ENCODE peak calls at places on chromosomes 13 and 19, in four cellular contexts. S is heart right ventricle, J is fibroblast of villous mesenchyme, Z is GM12865. T is an unnamed sample.

GRCh38 chr19:7552781-7553180 is 17.3 kb downstream of the PNPLA6 start:
- DNase-seq in Z (peak), J (no peak), S (no peak), T (no peak)

GRCh38 chr19:47663911-47664771 is 49.1 kb upstream of the EHD2 start:
- DNase-seq in S (no peak), J (peak), Z (no peak), T (peak)

GRCh38 chr19:43432866-43433673 is 18.4 kb downstream of the TEX101 start:
- DNase-seq in J (peak), S (peak), Z (peak), T (peak)

GRCh38 chr19:3413796-3414327 is 47.5 kb downstream of the NFIC start:
- DNase-seq in Z (no peak), S (no peak), J (peak), T (no peak)

GRCh38 chr19:40257096-40257517 is 28.0 kb downstream of the AKT2 start:
- DNase-seq in Z (no peak), S (peak), J (no peak), T (no peak)

GRCh38 chr13:25046985-25047660 is 48.8 kb upstream of the PABPC3 start:
- DNase-seq in Z (no peak), S (no peak), J (peak), T (no peak)

GRCh38 chr13:22801402-22802003 is 379.3 kb upstream of the SGCG start:
- DNase-seq in Z (peak), S (no peak), J (peak), T (peak)

GRCh38 chr19:49669511-49669910 is 3.8 kb downstream of the BCL2L12 start:
- DNase-seq in S (no peak), Z (no peak), J (no peak), T (peak)

GRCh38 chr13:51659276-51660127 is 75.2 kb downstream of the WDFY2 start:
- DNase-seq in Z (no peak), J (no peak), S (no peak), T (no peak)

GRCh38 chr19:18883530-18884304 is 12.2 kb downstream of the CERS1 start:
- DNase-seq in S (no peak), J (no peak), Z (no peak), T (no peak)

GRCh38 chr19:49718991-49719390 is 28.1 kb downstream of the CPT1C start:
- DNase-seq in S (no peak), J (no peak), Z (no peak), T (no peak)

GRCh38 chr19:48127561-48127960 is 16.9 kb upstream of the PLA2G4C start:
- DNase-seq in J (no peak), S (no peak), Z (no peak), T (no peak)

GRCh38 chr13:85930108-85930507 is 130.9 kb upstream of the SLITRK6 start:
- DNase-seq in Z (no peak), J (no peak), S (no peak), T (no peak)

GRCh38 chr19:47813304-47813994 is 8.3 kb upstream of the CRX start:
- DNase-seq in J (peak), S (peak), Z (peak), T (peak)

GRCh38 chr13:57629391-57629804 is 2.1 kb upstream of the PCDH17 start:
- DNase-seq in Z (no peak), J (no peak), S (peak), T (no peak)

GRCh38 chr13:45280751-45281634 is 60.0 kb downstream of the TPT1 start:
- DNase-seq in S (peak), J (peak), Z (peak), T (peak)

GRCh38 chr19:58544591-58545285 is 874 bp downstream of the TRIM28 start:
- DNase-seq in S (peak), J (peak), Z (peak), T (no peak)

GRCh38 chr13:55038230-55038629 is 2009.6 kb downstream of the OLFM4 start:
- DNase-seq in Z (no peak), J (no peak), S (no peak), T (no peak)

GRCh38 chr19:11325544-11325943 is 13.9 kb downstream of the RAB3D start:
- DNase-seq in Z (no peak), J (no peak), S (no peak), T (no peak)

GRCh38 chr13:113489171-113489548 is 1.4 kb downstream of the DCUN1D2 start:
- DNase-seq in S (no peak), Z (no peak), J (no peak), T (no peak)

GRCh38 chr19:13098291-13099072 is 4.2 kb downstream of the LYL1 start:
- DNase-seq in Z (no peak), S (peak), J (peak), T (peak)

GRCh38 chr19:18629166-18630088 is 7.4 kb upstream of the KLHL26 start:
- DNase-seq in Z (no peak), S (peak), J (peak), T (no peak)

GRCh38 chr13:58744686-58745085 is 1113.1 kb downstream of the PCDH17 start:
- DNase-seq in Z (no peak), J (no peak), S (no peak), T (no peak)

GRCh38 chr19:10329555-10329954 is 3.8 kb downstream of the RAVER1 start:
- DNase-seq in Z (no peak), S (no peak), J (no peak), T (no peak)

GRCh38 chr19:51417107-51417806 is at the start of gene SIGLEC10:
- DNase-seq in J (no peak), Z (peak), S (peak), T (peak)

GRCh38 chr13:44165895-44166496 is 207.6 kb upstream of the SERP2 start:
- DNase-seq in S (no peak), J (no peak), Z (no peak), T (no peak)

GRCh38 chr19:51091895-51092873 is 9.5 kb upstream of the KLK14 start:
- DNase-seq in J (no peak), Z (no peak), S (no peak), T (no peak)

GRCh38 chr19:19064098-19064722 is 416 bp downstream of the SLC25A42 start:
- DNase-seq in S (no peak), Z (peak), J (no peak), T (no peak)

GRCh38 chr13:78621086-78621485 is 17.7 kb upstream of the POU4F1 start:
- DNase-seq in J (no peak), S (no peak), Z (no peak), T (no peak)

GRCh38 chr19:5355076-5355475 is 14.5 kb upstream of the PTPRS start:
- DNase-seq in Z (no peak), S (no peak), J (no peak), T (no peak)

GRCh38 chr19:5352229-5352763 is 11.7 kb upstream of the PTPRS start:
- DNase-seq in Z (no peak), J (no peak), S (no peak), T (no peak)

GRCh38 chr19:5355693-5356092 is 15.1 kb upstream of the PTPRS start:
- DNase-seq in S (no peak), Z (no peak), J (no peak), T (no peak)

GRCh38 chr19:5356428-5356827 is 15.8 kb upstream of the PTPRS start:
- DNase-seq in S (no peak), Z (no peak), J (no peak), T (no peak)

DNA sequence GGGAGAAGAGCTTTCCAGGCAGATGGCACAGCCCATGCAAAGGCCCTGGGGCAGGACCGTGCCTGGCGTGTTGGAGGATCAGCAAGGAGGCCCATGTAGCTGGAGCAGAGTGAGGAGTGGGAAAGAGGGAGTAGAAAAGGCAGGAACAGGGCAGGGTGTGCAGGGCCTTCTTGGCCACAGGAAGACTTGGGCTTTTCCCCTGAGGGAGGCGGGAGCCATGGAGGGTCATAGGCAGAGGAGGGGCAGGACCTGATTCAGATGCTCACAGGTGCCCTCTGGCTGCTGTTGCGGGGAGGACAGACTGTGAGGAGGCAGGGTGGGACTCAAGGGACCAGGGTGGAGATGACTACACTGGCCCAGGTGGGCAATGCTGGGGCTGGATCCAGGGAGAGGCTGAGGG is 13.8 kb upstream of the PTPRS start:
- DNase-seq in Z (peak), J (no peak), S (no peak), T (peak)
- TF ChIP-seq CTCF in Z (peak), J (peak), S (no peak), T (peak)

DNA sequence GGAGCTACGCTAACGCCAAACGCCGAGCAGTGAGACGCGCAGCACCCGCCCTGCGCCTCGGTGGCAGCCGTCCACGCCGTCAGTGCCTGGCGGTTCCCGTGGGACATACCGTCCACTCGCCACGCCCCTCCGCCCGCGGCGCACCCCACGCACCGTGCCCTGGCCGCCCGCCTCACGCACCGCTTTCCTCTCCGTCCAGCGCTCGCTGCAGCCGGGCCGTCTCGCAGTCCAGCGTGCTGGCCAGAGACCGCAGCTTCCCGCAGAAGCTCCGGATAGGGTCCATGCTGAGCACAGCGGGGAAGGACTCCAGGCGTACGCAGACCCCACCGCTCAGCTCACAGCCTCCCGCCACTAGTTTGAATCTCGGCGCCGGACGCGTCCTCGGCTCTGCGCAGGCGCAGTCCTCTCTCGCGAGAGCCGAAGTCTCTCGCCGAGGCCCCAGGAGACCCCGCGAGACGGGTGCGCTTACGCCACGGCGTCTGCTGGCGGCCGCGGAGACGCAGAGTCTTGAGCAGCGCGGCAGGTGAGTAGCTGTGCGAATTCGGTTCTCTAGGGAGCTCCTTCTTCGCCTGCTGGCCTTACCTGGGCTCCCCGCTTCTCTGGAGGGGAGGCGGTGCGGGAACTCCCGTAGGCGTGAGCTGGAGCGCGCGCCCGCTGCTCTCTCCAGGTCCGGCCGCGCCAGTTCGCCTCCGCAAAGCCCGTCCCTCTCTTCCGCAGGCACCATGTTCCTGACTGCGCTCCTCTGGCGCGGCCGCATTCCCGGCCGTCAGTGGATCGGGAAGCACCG is at the start of the genes MRPL57 and SKA3:
- DNase-seq in Z (peak), S (peak), J (peak), T (peak)
- H3K4me3 ChIP-seq in Z (peak), S (peak), J (peak), T (peak)

GRCh38 chr19:17002455-17002854 is 24.2 kb downstream of the CPAMD8 start:
- DNase-seq in S (no peak), J (no peak), Z (no peak), T (no peak)

GRCh38 chr19:17001603-17002183 is 24.9 kb downstream of the CPAMD8 start:
- DNase-seq in Z (no peak), J (no peak), S (peak), T (peak)

GRCh38 chr19:17006579-17006978 is 20.0 kb downstream of the CPAMD8 start:
- DNase-seq in S (no peak), J (no peak), Z (no peak), T (no peak)

GRCh38 chr19:17004386-17004785 is 22.2 kb downstream of the CPAMD8 start:
- DNase-seq in S (no peak), Z (no peak), J (no peak), T (no peak)

GRCh38 chr19:17005000-17005399 is 21.6 kb downstream of the CPAMD8 start:
- DNase-seq in S (no peak), J (no peak), Z (no peak), T (peak)
- TF ChIP-seq CTCF in S (no peak), J (no peak), Z (peak), T (peak)

GRCh38 chr13:32316476-32316875 is 1.2 kb downstream of the BRCA2 start:
- DNase-seq in J (peak), S (no peak), Z (no peak), T (peak)

GRCh38 chr13:32320528-32320927 is 5.2 kb downstream of the BRCA2 start:
- DNase-seq in Z (no peak), J (no peak), S (no peak), T (no peak)

GRCh38 chr13:32316030-32316344 is 679 bp downstream of the BRCA2 start:
- DNase-seq in Z (peak), J (no peak), S (no peak), T (no peak)

GRCh38 chr13:32315255-32316029 is at the start of the genes BRCA2 and ZAR1L:
- DNase-seq in S (peak), Z (peak), J (peak), T (peak)

DNA sequence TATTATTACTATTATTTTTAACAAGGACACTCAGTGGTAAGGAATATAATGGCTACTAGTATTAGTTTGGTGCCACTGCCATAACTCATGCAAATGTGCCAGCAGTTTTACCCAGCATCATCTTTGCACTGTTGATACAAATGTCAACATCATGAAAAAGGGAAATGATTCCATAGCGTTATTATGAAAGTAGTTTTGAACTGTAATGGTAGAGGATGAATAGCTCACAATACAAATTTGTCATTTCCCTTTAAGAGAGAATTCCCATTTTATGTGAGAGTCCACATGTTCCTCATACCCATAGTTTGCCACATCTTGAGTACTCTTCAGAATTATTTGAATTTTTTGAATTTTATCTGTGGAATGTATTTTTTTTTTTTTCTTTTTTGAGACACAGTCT is 2.8 kb downstream of the BRCA2 start:
- DNase-seq in J (no peak), S (no peak), Z (no peak), T (peak)
- H3K4me3 ChIP-seq in J (no peak), S (no peak), Z (no peak), T (peak)

DNA sequence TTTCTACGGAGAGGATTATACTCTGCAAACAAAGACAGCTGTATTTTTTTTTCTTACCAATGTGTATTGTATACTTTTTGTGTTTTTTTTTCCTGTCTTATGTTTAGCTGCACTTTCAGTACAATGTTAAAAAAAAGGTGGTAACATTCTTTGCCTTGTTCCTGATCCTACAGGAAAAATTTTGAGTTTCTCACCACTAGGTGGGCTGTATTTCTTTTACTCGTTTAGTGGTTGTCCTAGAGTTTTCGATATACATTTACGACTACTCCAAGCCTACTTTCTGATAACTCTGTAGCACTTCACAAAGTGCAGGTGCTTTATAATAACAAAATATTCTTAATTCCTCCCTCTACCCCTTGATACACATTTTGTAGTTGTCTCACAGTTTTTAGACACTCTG is 652.2 kb downstream of the UQCRFS1 start:
- DNase-seq in J (no peak), Z (no peak), S (no peak), T (no peak)
- TF ChIP-seq CTCF in J (no peak), Z (no peak), S (no peak), T (no peak)

GRCh38 chr19:53471916-53472315 is 4.4 kb downstream of the ZNF813 start:
- DNase-seq in Z (no peak), J (no peak), S (no peak), T (no peak)
- H3K4me3 ChIP-seq in Z (no peak), J (no peak), S (no peak), T (no peak)

GRCh38 chr13:102940143-102940542 is 94.3 kb downstream of the ERCC5 start:
- DNase-seq in J (no peak), S (no peak), Z (no peak), T (peak)
- TF ChIP-seq CTCF in J (no peak), S (no peak), Z (no peak), T (peak)